ENCODE peak calls at places on chromosome 5, in five cellular contexts. H, R, B, K and X are unnamed samples.
A peak's percentile ranks its signal among the peaks of the same experiment; 100 is the strongest.

GRCh38 chr5:181205402-181205734 is 372 bp upstream of the TRIM7 start:
- DNase-seq in B (no peak), K (no peak), H (no peak), R (no peak), X (peak; percentile 22)

GRCh38 chr5:127958421-127959011 is 125.0 kb upstream of the SLC12A2 start:
- DNase-seq in K (peak; percentile 21), H (peak; percentile 93), R (no peak), B (no peak), X (no peak)

GRCh38 chr5:35861718-35862117 is 5.0 kb downstream of the IL7R start:
- DNase-seq in B (no peak), K (no peak), R (no peak), H (no peak), X (no peak)

GRCh38 chr5:91018185-91018584 is 364.9 kb downstream of the ARRDC3 start:
- DNase-seq in B (no peak), R (no peak), K (no peak), H (no peak), X (no peak)

GRCh38 chr5:171340042-171340441 is 31.0 kb downstream of the TLX3 start:
- DNase-seq in R (no peak), K (no peak), B (no peak), H (no peak), X (no peak)

GRCh38 chr5:179275941-179276837 is 69.1 kb downstream of the ADAMTS2 start:
- DNase-seq in H (no peak), B (no peak), K (no peak), R (no peak), X (no peak)

GRCh38 chr5:103973669-103974068 is 411.1 kb upstream of the NUDT12 start:
- DNase-seq in R (no peak), B (no peak), H (peak; percentile 9), K (no peak), X (no peak)

GRCh38 chr5:104080646-104081175 is 518.1 kb upstream of the NUDT12 start:
- DNase-seq in R (no peak), H (no peak), B (no peak), K (no peak), X (no peak)

GRCh38 chr5:135596364-135596763 is 17.6 kb upstream of the CXCL14 start:
- DNase-seq in H (no peak), R (no peak), B (no peak), K (no peak), X (no peak)

GRCh38 chr5:28226407-28226806 is 1188.0 kb upstream of the CDH9 start:
- DNase-seq in R (no peak), H (no peak), K (no peak), B (no peak), X (no peak)

GRCh38 chr5:73485715-73486114 is 12.5 kb upstream of the BTF3 start:
- DNase-seq in K (no peak), H (no peak), B (no peak), R (no peak), X (no peak)

GRCh38 chr5:82593481-82593880 is 315.3 kb upstream of the RPS23 start:
- DNase-seq in H (no peak), B (no peak), R (no peak), K (no peak), X (no peak)

GRCh38 chr5:17896605-17897004 is 262.3 kb downstream of the TAF11L14 start:
- DNase-seq in B (no peak), K (no peak), R (no peak), H (peak; percentile 13), X (no peak)

GRCh38 chr5:122478741-122479459 is 166.9 kb downstream of the SNCAIP start:
- DNase-seq in H (peak; percentile 71), B (no peak), K (no peak), R (no peak), X (no peak)

GRCh38 chr5:50709471-50709870 is 43.0 kb downstream of the PARP8 start:
- DNase-seq in K (no peak), H (no peak), R (no peak), B (no peak), X (no peak)

GRCh38 chr5:61817472-61818326 is 485.6 kb downstream of the ZSWIM6 start:
- DNase-seq in R (no peak), B (no peak), K (peak; percentile 84), H (peak; percentile 64), X (no peak)

GRCh38 chr5:122313001-122313402 is 965 bp downstream of the SNCAIP start:
- DNase-seq in B (no peak), H (no peak), K (no peak), R (no peak), X (no peak)

GRCh38 chr5:67244345-67244793 is 47.8 kb upstream of the CD180 start:
- DNase-seq in B (no peak), H (no peak), R (no peak), K (peak; percentile 40), X (no peak)

GRCh38 chr5:148416921-148417320 is 33.2 kb downstream of the FBXO38 start:
- DNase-seq in K (no peak), R (no peak), H (no peak), B (no peak), X (no peak)

GRCh38 chr5:174735498-174736350 is 11.3 kb downstream of the MSX2 start:
- DNase-seq in H (peak; percentile 34), R (no peak), B (no peak), K (no peak), X (no peak)

GRCh38 chr5:173890195-173890951 is 2.2 kb downstream of the CPEB4 start:
- DNase-seq in B (no peak), K (no peak), H (peak; percentile 48), R (no peak), X (no peak)

GRCh38 chr5:9370256-9370655 is 175.6 kb downstream of the SEMA5A start:
- DNase-seq in R (no peak), K (no peak), H (no peak), B (no peak), X (no peak)

GRCh38 chr5:43973318-43973717 is 370.3 kb downstream of the NNT start:
- DNase-seq in K (no peak), B (no peak), R (no peak), H (no peak), X (no peak)

GRCh38 chr5:175895701-175896102 is 24.3 kb downstream of the CPLX2 start:
- DNase-seq in B (peak; percentile 51), H (no peak), R (peak; percentile 78), K (no peak), X (no peak)

GRCh38 chr5:174535691-174536090 is 188.7 kb upstream of the MSX2 start:
- DNase-seq in B (no peak), K (peak; percentile 29), H (peak; percentile 56), R (no peak), X (no peak)

GRCh38 chr5:176535101-176535654 is 2.0 kb downstream of the RNF44 start:
- DNase-seq in R (peak; percentile 61), K (no peak), H (peak; percentile 45), B (peak; percentile 63), X (peak; percentile 45)

GRCh38 chr5:78644741-78645300 is 3.8 kb downstream of the LHFPL2 start:
- DNase-seq in H (no peak), R (no peak), K (no peak), B (no peak), X (no peak)

GRCh38 chr5:36200513-36200912 is 41.2 kb downstream of the NADK2 start:
- DNase-seq in B (no peak), H (no peak), K (no peak), R (no peak), X (no peak)